ENCODE peak calls at places on chromosome 17, in six cellular contexts. I is A549, M is brain microvascular endothelial cell, E is right lobe of liver, G is cardiac muscle cell, Z is esophagus squamous epithelium. B is an unnamed sample.

GRCh38 chr17:62852195-62852594 is 44.1 kb upstream of the MARCHF10 start:
- DNase-seq in I (no peak), M (no peak), E (peak), G (no peak), Z (no peak), B (no peak)

GRCh38 chr17:74528491-74529199 is 2.6 kb downstream of the CD300LB start:
- DNase-seq in I (no peak), M (no peak), E (peak), G (no peak), Z (no peak), B (no peak)

GRCh38 chr17:54891176-54891821 is 9.4 kb upstream of the TOM1L1 start:
- DNase-seq in I (peak), M (peak), E (no peak), G (peak), Z (no peak), B (peak)

GRCh38 chr17:549197-550040 is 165.2 kb downstream of the VPS53 start:
- DNase-seq in I (no peak), M (no peak), E (no peak), G (peak), Z (no peak), B (no peak)

GRCh38 chr17:19418312-19418992 is 7.4 kb downstream of the RNF112 start:
- DNase-seq in I (peak), M (peak), E (no peak), G (no peak), Z (no peak), B (peak)

GRCh38 chr17:75289832-75290337 is 652 bp upstream of the SLC25A19 start:
- DNase-seq in I (peak), M (peak), E (peak), G (peak), Z (no peak), B (peak)

GRCh38 chr17:51056813-51057510 is 63.7 kb downstream of the SPAG9 start:
- DNase-seq in I (peak), M (peak), E (peak), G (peak), Z (no peak), B (no peak)

GRCh38 chr17:4066210-4066609 is 76.6 kb downstream of the ZZEF1 start:
- DNase-seq in I (no peak), M (no peak), E (no peak), G (no peak), Z (no peak), B (no peak)

GRCh38 chr17:29240477-29240876 is 6.2 kb upstream of the CRYBA1 start:
- DNase-seq in I (peak), M (no peak), E (no peak), G (no peak), Z (no peak), B (no peak)

GRCh38 chr17:6981426-6981825 is 14.4 kb upstream of the ALOX12 start:
- DNase-seq in I (no peak), M (no peak), E (no peak), G (no peak), Z (no peak), B (no peak)

GRCh38 chr17:74833501-74834361 is 26.0 kb downstream of the GRIN2C start:
- DNase-seq in I (no peak), M (peak), E (peak), G (no peak), Z (no peak), B (no peak)

GRCh38 chr17:58541249-58541648 is 26.8 kb upstream of the MTMR4 start:
- DNase-seq in I (peak), M (no peak), E (no peak), G (no peak), Z (no peak), B (no peak)

GRCh38 chr17:11639736-11640510 is 41.7 kb downstream of the DNAH9 start:
- DNase-seq in I (no peak), M (no peak), E (no peak), G (no peak), Z (no peak), B (no peak)

DNA sequence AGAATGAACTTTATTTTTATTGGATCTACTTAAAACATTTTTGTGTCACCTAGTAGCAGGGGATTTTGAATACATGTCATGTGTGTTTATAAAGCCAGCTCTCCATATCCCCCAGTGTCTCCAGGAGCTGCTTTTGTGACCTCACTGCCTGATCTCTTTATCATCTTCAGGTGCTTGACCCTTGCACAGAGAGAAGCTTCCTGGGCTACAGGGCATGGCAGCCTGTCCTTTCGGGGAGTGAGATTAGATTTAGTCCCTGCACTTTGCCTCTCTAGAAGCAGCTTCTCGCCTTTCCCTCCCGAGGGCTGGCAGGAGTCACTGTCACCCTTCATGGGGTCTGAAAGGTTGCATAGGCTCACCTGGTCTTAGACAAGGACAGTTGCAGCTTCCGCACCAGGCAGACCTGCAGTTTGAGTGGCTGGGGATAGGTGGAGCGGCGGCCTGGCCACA is 42.7 kb downstream of the PGS1 start:
- DNase-seq in I (no peak), M (no peak), E (no peak), G (no peak), Z (no peak), B (no peak)
- H3K4me3 ChIP-seq in I (no peak), M (no peak), E (no peak), G (no peak), Z (no peak), B (no peak)

GRCh38 chr17:82595893-82596292 is 52.4 kb downstream of the WDR45B start:
- DNase-seq in I (no peak), M (no peak), E (no peak), G (no peak), Z (no peak), B (no peak)

GRCh38 chr17:82592289-82592683 is 56.0 kb downstream of the WDR45B start:
- DNase-seq in I (no peak), M (no peak), E (no peak), G (no peak), Z (no peak), B (no peak)

GRCh38 chr17:82594571-82594970 is 53.7 kb downstream of the WDR45B start:
- DNase-seq in I (no peak), M (no peak), E (no peak), G (no peak), Z (no peak), B (no peak)

GRCh38 chr17:82592751-82593589 is 55.3 kb downstream of the WDR45B start:
- DNase-seq in I (peak), M (peak), E (peak), G (peak), Z (no peak), B (no peak)

DNA sequence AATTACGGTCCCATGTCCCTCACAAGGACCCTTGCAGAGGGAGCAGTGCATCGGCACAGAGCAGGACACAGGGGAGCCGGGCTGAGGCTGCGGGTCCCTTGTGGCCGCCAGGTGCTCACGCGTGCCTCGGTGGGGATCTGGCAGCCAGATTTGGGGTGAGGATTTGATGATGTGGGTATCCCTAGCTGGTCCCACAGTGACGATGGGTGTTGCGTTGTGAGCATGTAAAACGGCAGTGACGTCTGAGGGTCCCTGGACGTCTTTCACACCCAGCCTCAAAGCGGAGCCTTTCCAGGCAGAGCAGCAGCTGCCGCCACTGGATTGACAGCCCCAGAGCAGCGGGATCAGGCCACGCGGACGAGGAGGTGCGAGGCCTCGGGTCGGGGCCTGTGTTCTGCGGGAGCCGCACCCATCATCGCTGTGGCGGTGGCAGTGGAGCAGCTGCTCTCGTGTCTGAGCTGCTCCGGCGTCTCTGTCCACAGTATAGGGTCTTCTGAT is 54.6 kb downstream of the WDR45B start:
- DNase-seq in I (no peak), M (no peak), E (no peak), G (no peak), Z (no peak), B (peak)
- H3K27ac ChIP-seq in I (peak), M (peak), E (peak), G (peak), Z (peak), B (peak)

GRCh38 chr17:31378638-31379037 is 12.8 kb upstream of the RAB11FIP4 start:
- DNase-seq in I (no peak), M (no peak), E (no peak), G (no peak), Z (no peak), B (no peak)
- TF ChIP-seq CTCF in I (no peak), M (peak), E (no peak), G (no peak), Z (no peak), B (no peak)

GRCh38 chr17:45429338-45430005 is 3.2 kb downstream of the ARHGAP27 start:
- DNase-seq in I (no peak), M (no peak), E (no peak), G (peak), Z (no peak), B (no peak)
- H3K4me3 ChIP-seq in I (no peak), M (no peak), E (no peak), G (peak), Z (peak), B (no peak)

DNA sequence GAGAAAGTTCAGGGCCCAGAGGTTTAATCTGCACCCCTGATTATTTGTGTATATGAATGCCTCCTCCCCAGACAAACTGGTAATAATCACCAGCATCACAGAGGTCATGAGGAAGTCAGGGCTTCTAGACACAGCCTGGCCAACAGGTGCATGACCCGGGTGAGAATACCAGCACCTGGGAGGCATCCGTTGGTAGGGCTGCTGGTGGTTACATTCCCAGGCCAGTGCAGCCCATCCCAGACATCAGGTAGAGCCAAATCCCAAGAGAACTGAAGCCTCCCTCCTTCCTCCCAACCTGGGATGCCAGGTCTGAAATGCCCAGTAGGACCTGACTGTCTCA is 7.2 kb downstream of the TBX2 start:
- DNase-seq in I (no peak), M (no peak), E (no peak), G (no peak), Z (no peak), B (no peak)
- H3K27ac ChIP-seq in I (no peak), M (no peak), E (no peak), G (peak), Z (peak), B (no peak)

GRCh38 chr17:49334744-49335512 is 27.1 kb downstream of the ZNF652 start:
- DNase-seq in I (no peak), M (no peak), E (no peak), G (no peak), Z (no peak), B (no peak)
- TF ChIP-seq CTCF in I (no peak), M (no peak), E (no peak), G (no peak), Z (no peak), B (no peak)

GRCh38 chr17:16407911-16408588 is 7.3 kb upstream of the TRPV2 start:
- DNase-seq in I (peak), M (peak), E (peak), G (peak), Z (no peak), B (peak)
- H3K4me3 ChIP-seq in I (no peak), M (no peak), E (no peak), G (no peak), Z (peak), B (no peak)

DNA sequence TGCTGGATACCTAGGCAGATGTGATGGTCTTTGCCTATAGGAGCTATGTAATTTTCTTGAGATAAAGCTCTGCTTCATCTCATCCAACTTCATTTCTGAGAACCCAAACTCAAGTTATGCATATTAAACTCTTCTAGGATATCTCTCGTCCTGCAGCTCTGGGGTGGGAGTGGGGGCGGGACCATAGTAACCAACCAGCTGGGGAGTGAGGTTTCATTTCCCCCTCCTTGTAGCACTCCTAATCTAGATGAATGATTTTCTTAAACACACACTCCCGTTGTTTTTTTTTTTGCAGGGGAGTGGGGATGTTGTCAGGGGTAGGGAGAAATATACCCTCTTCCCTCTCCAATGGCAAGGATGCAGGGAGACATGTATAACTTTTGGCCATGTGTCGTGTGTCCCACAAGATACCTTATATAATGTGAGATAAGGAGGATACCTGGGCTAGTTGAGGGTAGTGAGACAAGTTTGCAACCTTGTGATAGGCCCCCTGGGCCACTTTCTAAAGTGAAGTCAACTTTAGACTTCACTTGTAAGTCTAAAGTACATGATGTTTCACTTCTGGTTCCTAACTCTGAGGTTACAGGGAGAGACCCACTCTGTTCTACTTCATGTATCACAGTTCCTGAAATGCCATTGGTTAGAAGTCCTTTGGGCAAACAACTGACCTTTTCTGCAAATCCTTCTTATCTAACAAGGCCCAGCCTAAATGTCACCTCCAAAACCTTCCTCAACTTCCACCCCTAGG is 10.6 kb upstream of the HEATR6 start:
- DNase-seq in I (no peak), M (no peak), E (no peak), G (no peak), Z (no peak), B (no peak)
- H3K27ac ChIP-seq in I (no peak), M (no peak), E (no peak), G (no peak), Z (no peak), B (no peak)

DNA sequence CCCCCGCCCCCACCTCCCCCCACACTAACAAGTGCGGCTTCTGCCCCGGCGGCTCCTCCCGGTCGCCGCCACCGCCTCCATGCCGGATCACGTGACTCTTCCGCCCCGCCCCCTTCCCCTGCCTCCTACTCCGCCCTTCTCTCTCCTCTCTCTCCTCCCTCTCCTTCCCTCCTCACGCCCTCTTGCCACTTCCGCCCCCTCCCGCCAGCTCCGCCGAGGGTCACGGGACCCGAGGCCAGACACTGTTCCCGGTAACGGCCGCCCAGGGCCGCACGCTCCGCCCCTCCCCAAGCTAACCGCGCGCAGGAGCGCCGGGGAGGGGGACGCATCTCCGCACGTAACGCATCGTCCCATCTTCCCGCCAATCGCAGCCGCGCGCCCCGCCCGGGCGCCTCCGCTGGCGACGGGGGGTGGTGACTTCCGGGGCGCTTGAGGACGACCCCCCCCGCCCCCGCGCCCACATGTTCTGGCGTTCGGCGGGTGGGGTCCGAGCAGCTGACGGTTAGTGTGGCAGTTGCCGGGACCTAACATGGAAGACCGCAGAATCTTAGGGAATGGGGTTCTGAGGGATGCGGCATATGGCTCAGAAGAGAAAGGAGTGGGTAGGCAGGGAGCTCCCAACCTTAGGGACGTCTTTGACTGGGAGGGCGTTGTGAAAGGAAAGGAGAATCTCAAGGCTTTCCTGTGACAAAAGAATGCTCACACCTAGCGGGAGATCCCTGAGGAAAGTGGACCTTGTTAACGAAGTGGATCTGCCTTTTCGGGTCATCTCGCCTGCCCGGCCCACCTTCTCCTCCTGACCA is at the start of gene USP32:
- DNase-seq in I (peak), M (peak), E (peak), G (peak), Z (peak), B (peak)
- TF ChIP-seq CTCF in I (no peak), M (no peak), E (peak), G (peak), Z (no peak), B (peak)

B was measured in pancreas.